ENCODE peak calls at places on chromosomes 2 and 18, in four cellular contexts. H is mesenteric fat pad; F is A172; X is CD8-positive, alpha-beta memory T cell. L is an unnamed sample.

GRCh38 chr18:50410008-50410407 is 35.2 kb downstream of the SKA1 start:
- DNase-seq in F (no peak), H (no peak), X (no peak), L (no peak)

GRCh38 chr2:51813245-51813644 is 781.3 kb upstream of the NRXN1 start:
- DNase-seq in H (no peak), F (peak), X (no peak), L (peak)

GRCh38 chr18:78875268-78875997 is 104.2 kb upstream of the SALL3 start:
- DNase-seq in F (no peak), X (no peak), H (no peak), L (no peak)

GRCh38 chr18:27887287-27887686 is 289.6 kb downstream of the CDH2 start:
- DNase-seq in F (peak), H (no peak), X (no peak), L (peak)

GRCh38 chr2:70088508-70089219 is 1.4 kb downstream of the PCBP1 start:
- DNase-seq in H (no peak), F (peak), X (no peak), L (peak)

GRCh38 chr2:165529130-165529529 is 59.6 kb downstream of the CSRNP3 start:
- DNase-seq in H (no peak), F (peak), X (no peak), L (no peak)

GRCh38 chr2:180520206-180520605 is 460.2 kb upstream of the UBE2E3 start:
- DNase-seq in H (no peak), X (no peak), F (peak), L (peak)

GRCh38 chr2:43226558-43226954 is at the start of gene ZFP36L2:
- DNase-seq in H (peak), F (peak), X (peak), L (peak)

GRCh38 chr2:30683240-30683956 is 123.8 kb downstream of the CAPN13 start:
- DNase-seq in F (no peak), X (no peak), H (no peak), L (no peak)

GRCh38 chr2:112156152-112156986 is 18.2 kb downstream of the FBLN7 start:
- DNase-seq in H (peak), X (peak), F (peak), L (peak)

GRCh38 chr2:24930768-24931167 is 10.7 kb upstream of the ADCY3 start:
- DNase-seq in H (no peak), F (peak), X (no peak), L (peak)

GRCh38 chr18:79848579-79849327 is 51.0 kb downstream of the KCNG2 start:
- DNase-seq in F (no peak), X (no peak), H (peak), L (no peak)

GRCh38 chr2:164657129-164657528 is 35.8 kb upstream of the GRB14 start:
- DNase-seq in F (peak), H (no peak), X (no peak), L (peak)

GRCh38 chr2:53740170-53740569 is 27.4 kb upstream of the CHAC2 start:
- DNase-seq in F (peak), X (no peak), H (no peak), L (peak)

GRCh38 chr2:133574186-133574585 is 5.9 kb upstream of the NCKAP5 start:
- DNase-seq in F (no peak), H (no peak), X (no peak), L (no peak)

GRCh38 chr18:41579185-41579584 is 375.8 kb upstream of the PIK3C3 start:
- DNase-seq in F (no peak), H (no peak), X (no peak), L (no peak)

GRCh38 chr18:75455249-75456183 is 28.0 kb upstream of the SMIM21 start:
- DNase-seq in X (no peak), H (no peak), F (no peak), L (no peak)

GRCh38 chr2:36357506-36358316 is 2.1 kb downstream of the CRIM1 start:
- DNase-seq in H (no peak), X (peak), F (peak), L (peak)

GRCh38 chr18:36628435-36629094 is 200.2 kb downstream of the TPGS2 start:
- DNase-seq in X (no peak), H (no peak), F (no peak), L (peak)

GRCh38 chr2:222000326-222000725 is 298.5 kb downstream of the PAX3 start:
- DNase-seq in F (peak), X (no peak), H (no peak), L (peak)

GRCh38 chr2:134669731-134670669 is 48.8 kb downstream of the TMEM163 start:
- DNase-seq in F (no peak), X (peak), H (peak), L (no peak)

GRCh38 chr2:71807969-71808451 is 339.7 kb downstream of the CYP26B1 start:
- DNase-seq in H (peak), X (no peak), F (no peak), L (no peak)

GRCh38 chr2:37037771-37038170 is 46.4 kb downstream of the HEATR5B start:
- DNase-seq in X (no peak), H (no peak), F (no peak), L (no peak)

GRCh38 chr2:95399061-95399460 is 3.4 kb upstream of the FAHD2A start:
- DNase-seq in F (no peak), H (no peak), X (no peak), L (no peak)

GRCh38 chr2:182625814-182626213 is 90.2 kb upstream of the DNAJC10 start:
- DNase-seq in X (no peak), H (no peak), F (no peak), L (peak)

GRCh38 chr18:51936115-51936514 is 403.9 kb upstream of the DCC start:
- DNase-seq in F (no peak), H (no peak), X (no peak), L (no peak)

GRCh38 chr2:171822520-171823297 is 71.3 kb downstream of the SLC25A12 start:
- DNase-seq in X (no peak), F (no peak), H (no peak), L (no peak)

GRCh38 chr2:8574196-8575010 is 107.5 kb upstream of the ID2 start:
- DNase-seq in X (no peak), H (peak), F (no peak), L (no peak)

GRCh38 chr2:96882230-96882629 is 12.3 kb upstream of the SEMA4C start:
- DNase-seq in F (no peak), X (no peak), H (no peak), L (peak)

GRCh38 chr2:189104926-189105325 is 74.6 kb downstream of the COL5A2 start:
- DNase-seq in X (no peak), F (no peak), H (no peak), L (peak)

GRCh38 chr2:47503481-47504070 is 100.6 kb downstream of the MSH2 start:
- DNase-seq in H (no peak), F (no peak), X (no peak), L (no peak)

GRCh38 chr18:59229191-59229590 is 9.2 kb downstream of the GRP start:
- DNase-seq in X (no peak), H (no peak), F (peak), L (no peak)

GRCh38 chr2:28665041-28665704 is 86.5 kb upstream of the PPP1CB start:
- DNase-seq in F (no peak), H (no peak), X (no peak), L (peak)

GRCh38 chr2:126527836-126528490 is 128.0 kb upstream of the GYPC start:
- DNase-seq in X (peak), H (no peak), F (peak), L (no peak)

GRCh38 chr2:20538308-20539132 is 91.6 kb downstream of the RHOB start:
- DNase-seq in X (no peak), H (no peak), F (no peak), L (no peak)

GRCh38 chr2:137185378-137186078 is 420.2 kb downstream of the THSD7B start:
- DNase-seq in F (no peak), X (no peak), H (no peak), L (peak)

GRCh38 chr18:48640566-48641270 is 101.9 kb downstream of the CTIF start:
- DNase-seq in H (peak), X (no peak), F (peak), L (peak)

L was measured in bronchial epithelial cell.